ENCODE peak calls at places on chromosomes 4 and X, in four cellular contexts. D, R, J and W are unnamed samples.

GRCh38 chr4:1367936-1368289 is 20.9 kb downstream of the UVSSA start:
- DNase-seq in D (peak), R (no peak), J (no peak), W (no peak)

GRCh38 chr4:151358266-151358665 is 32.9 kb upstream of the SH3D19 start:
- DNase-seq in D (no peak), R (no peak), J (no peak), W (no peak)

GRCh38 chr4:16055937-16056336 is 27.9 kb downstream of the PROM1 start:
- DNase-seq in D (no peak), R (no peak), J (no peak), W (no peak)

GRCh38 chrX:28126886-28127285 is 145.6 kb upstream of the DCAF8L1 start:
- DNase-seq in D (no peak), R (no peak), J (no peak), W (no peak)

GRCh38 chrX:45775462-45775861 is 574.8 kb upstream of the DIPK2B start:
- DNase-seq in D (no peak), R (no peak), J (peak), W (no peak)

GRCh38 chrX:6052111-6052745 is 176.4 kb downstream of the NLGN4X start:
- DNase-seq in D (no peak), R (no peak), J (no peak), W (no peak)

GRCh38 chrX:53047228-53047627 is 1.4 kb upstream of the GPR173 start:
- DNase-seq in D (no peak), R (no peak), J (peak), W (no peak)

GRCh38 chr4:88518911-88519310 is 4.7 kb downstream of the PYURF start:
- DNase-seq in D (no peak), R (no peak), J (no peak), W (no peak)

GRCh38 chrX:49947778-49948177 is 25.4 kb downstream of the CLCN5 start:
- DNase-seq in D (no peak), R (no peak), J (no peak), W (no peak)

GRCh38 chr4:127224556-127224955 is 408.2 kb upstream of the INTU start:
- DNase-seq in D (no peak), R (no peak), J (no peak), W (no peak)

GRCh38 chrX:130974323-130974722 is 71.3 kb upstream of the ENOX2 start:
- DNase-seq in D (no peak), R (no peak), J (peak), W (no peak)

GRCh38 chrX:24395775-24396174 is 35.3 kb downstream of the SUPT20HL1 start:
- DNase-seq in D (no peak), R (peak), J (peak), W (peak)

GRCh38 chrX:110310896-110311295 is 7.0 kb downstream of the AMMECR1 start:
- DNase-seq in D (no peak), R (peak), J (peak), W (no peak)

GRCh38 chr4:105399535-105400161 is 74.2 kb downstream of the PPA2 start:
- DNase-seq in D (no peak), R (no peak), J (peak), W (no peak)

GRCh38 chr4:139734875-139735380 is 69.3 kb downstream of the MGST2 start:
- DNase-seq in D (peak), R (peak), J (peak), W (peak)

GRCh38 chrX:71998836-71999509 is 88.3 kb downstream of the NHSL2 start:
- DNase-seq in D (no peak), R (no peak), J (peak), W (no peak)

GRCh38 chr4:5928241-5928640 is 35.4 kb upstream of the CRMP1 start:
- DNase-seq in D (no peak), R (no peak), J (peak), W (no peak)

GRCh38 chr4:139584019-139584418 is 28.0 kb upstream of the SETD7 start:
- DNase-seq in D (no peak), R (no peak), J (no peak), W (no peak)

GRCh38 chrX:46574941-46575381 is 1.4 kb downstream of the CHST7 start:
- DNase-seq in D (no peak), R (peak), J (no peak), W (no peak)

GRCh38 chr4:99960648-99961047 is 10.6 kb upstream of the H2AZ1 start:
- DNase-seq in D (no peak), R (no peak), J (no peak), W (no peak)

GRCh38 chr4:113727802-113728201 is 33.7 kb downstream of the CAMK2D start:
- DNase-seq in D (no peak), R (no peak), J (no peak), W (no peak)

GRCh38 chrX:68443155-68443868 is 10.0 kb upstream of the OPHN1 start:
- DNase-seq in D (no peak), R (peak), J (no peak), W (peak)

GRCh38 chr4:42167709-42168108 is 15.3 kb upstream of the BEND4 start:
- DNase-seq in D (no peak), R (no peak), J (no peak), W (no peak)

GRCh38 chr4:15436515-15436914 is 8.7 kb downstream of the C1QTNF7 start:
- DNase-seq in D (no peak), R (no peak), J (peak), W (no peak)

GRCh38 chrX:154370300-154370881 is 4.0 kb downstream of the FLNA start:
- DNase-seq in D (no peak), R (no peak), J (no peak), W (no peak)

GRCh38 chr4:156829194-156829593 is 142.4 kb downstream of the PDGFC start:
- DNase-seq in D (no peak), R (no peak), J (peak), W (no peak)

GRCh38 chr4:176545886-176546285 is 226.1 kb downstream of the SPCS3 start:
- DNase-seq in D (no peak), R (no peak), J (peak), W (no peak)

GRCh38 chrX:107935664-107936433 is 46.3 kb downstream of the TEX13B start:
- DNase-seq in D (no peak), R (no peak), J (peak), W (no peak)

GRCh38 chr4:74504212-74504611 is 59.3 kb downstream of the AREG start:
- DNase-seq in D (no peak), R (no peak), J (peak), W (no peak)

GRCh38 chrX:275967-276587 is 5.1 kb upstream of the PLCXD1 start:
- DNase-seq in D (peak), R (peak), J (peak), W (no peak)

GRCh38 chr4:178789279-178789678 is 1347.0 kb upstream of the AGA start:
- DNase-seq in D (no peak), R (no peak), J (no peak), W (no peak)

GRCh38 chr4:38106886-38107514 is 146.8 kb downstream of the PTTG2 start:
- DNase-seq in D (no peak), R (no peak), J (no peak), W (no peak)

GRCh38 chrX:20056704-20057103 is 60.0 kb downstream of the MAP7D2 start:
- DNase-seq in D (no peak), R (no peak), J (no peak), W (no peak)

GRCh38 chr4:76696109-76696508 is 201.8 kb downstream of the SOWAHB start:
- DNase-seq in D (no peak), R (no peak), J (no peak), W (no peak)

GRCh38 chr4:6773616-6774540 is 8.6 kb upstream of the KIAA0232 start:
- DNase-seq in D (no peak), R (no peak), J (no peak), W (no peak)

GRCh38 chr4:36285784-36286480 is 4.5 kb downstream of the DTHD1 start:
- DNase-seq in D (no peak), R (peak), J (no peak), W (peak)

GRCh38 chr4:12393631-12394262 is 965.1 kb upstream of the HS3ST1 start:
- DNase-seq in D (no peak), R (no peak), J (no peak), W (no peak)

GRCh38 chr4:94410678-94411206 is 41.0 kb upstream of the PDLIM5 start:
- DNase-seq in D (peak), R (no peak), J (peak), W (no peak)

GRCh38 chr4:39346856-39347519 is 19.2 kb downstream of the RFC1 start:
- DNase-seq in D (no peak), R (no peak), J (no peak), W (no peak)